ENCODE peak calls at places on chromosomes 11 and 22, in four cellular contexts. One of them, this sample, is unnamed.
A peak's percentile ranks its signal among the peaks of the same experiment; 100 is the strongest.

GRCh38 chr22:47027766-47028165 is 265.3 kb downstream of the TBC1D22A start:
- DNase-seq in NT2/D1: no peak
- DNase-seq in psoas muscle: no peak
- DNase-seq in mesenchymal stem cell: no peak
- DNase-seq in this sample: peak; percentile 80

GRCh38 chr22:19766506-19767426 is 6.2 kb downstream of the TBX1 start:
- DNase-seq in NT2/D1: no peak
- DNase-seq in psoas muscle: peak; percentile 76
- DNase-seq in mesenchymal stem cell: peak; percentile 21
- DNase-seq in this sample: peak; percentile 85

GRCh38 chr22:20763630-20764029 is 10.3 kb upstream of the SERPIND1 start:
- DNase-seq in NT2/D1: no peak
- DNase-seq in psoas muscle: no peak
- DNase-seq in mesenchymal stem cell: no peak
- DNase-seq in this sample: no peak

GRCh38 chr11:78045851-78046485 is 17.7 kb upstream of the THRSP start:
- DNase-seq in NT2/D1: peak; percentile 35
- DNase-seq in psoas muscle: peak; percentile 91
- DNase-seq in mesenchymal stem cell: peak; percentile 63
- DNase-seq in this sample: peak; percentile 97

GRCh38 chr11:133825156-133825555 is 20.2 kb downstream of the SPATA19 start:
- DNase-seq in NT2/D1: no peak
- DNase-seq in psoas muscle: no peak
- DNase-seq in mesenchymal stem cell: no peak
- DNase-seq in this sample: no peak

GRCh38 chr11:1656061-1656441 is 26.5 kb downstream of the KRTAP5-5 start:
- DNase-seq in NT2/D1: no peak
- DNase-seq in psoas muscle: no peak
- DNase-seq in mesenchymal stem cell: no peak
- DNase-seq in this sample: no peak

GRCh38 chr22:23376256-23376655 is 195.9 kb downstream of the BCR start:
- DNase-seq in NT2/D1: peak; percentile 30
- DNase-seq in psoas muscle: no peak
- DNase-seq in mesenchymal stem cell: peak; percentile 13
- DNase-seq in this sample: peak; percentile 81

GRCh38 chr11:118078972-118079411 is 2.1 kb downstream of the TMPRSS4 start:
- DNase-seq in NT2/D1: no peak
- DNase-seq in psoas muscle: peak; percentile 25
- DNase-seq in mesenchymal stem cell: no peak
- DNase-seq in this sample: no peak

GRCh38 chr11:35794850-35795249 is 132.3 kb downstream of the TRIM44 start:
- DNase-seq in NT2/D1: no peak
- DNase-seq in psoas muscle: no peak
- DNase-seq in mesenchymal stem cell: peak; percentile 62
- DNase-seq in this sample: no peak

GRCh38 chr22:46577361-46578249 is 40.2 kb upstream of the CELSR1 start:
- DNase-seq in NT2/D1: no peak
- DNase-seq in psoas muscle: peak; percentile 73
- DNase-seq in mesenchymal stem cell: no peak
- DNase-seq in this sample: peak; percentile 69

GRCh38 chr11:1209371-1210057 is 13.4 kb upstream of the MUC5B start:
- DNase-seq in NT2/D1: no peak
- DNase-seq in psoas muscle: peak; percentile 19
- DNase-seq in mesenchymal stem cell: no peak
- DNase-seq in this sample: no peak

GRCh38 chr22:48343461-48343860 is 1484.2 kb downstream of the BRD1 start:
- DNase-seq in NT2/D1: no peak
- DNase-seq in psoas muscle: peak; percentile 7
- DNase-seq in mesenchymal stem cell: no peak
- DNase-seq in this sample: peak; percentile 53

GRCh38 chr22:19149962-19150361 is at the start of gene GSC2:
- DNase-seq in NT2/D1: no peak
- DNase-seq in psoas muscle: no peak
- DNase-seq in mesenchymal stem cell: no peak
- DNase-seq in this sample: peak; percentile 86

GRCh38 chr22:48307941-48308340 is 1519.7 kb downstream of the BRD1 start:
- DNase-seq in NT2/D1: no peak
- DNase-seq in psoas muscle: no peak
- DNase-seq in mesenchymal stem cell: no peak
- DNase-seq in this sample: peak; percentile 13

GRCh38 chr22:33006220-33006954 is 51.8 kb downstream of the SYN3 start:
- DNase-seq in NT2/D1: no peak
- DNase-seq in psoas muscle: no peak
- DNase-seq in mesenchymal stem cell: no peak
- DNase-seq in this sample: no peak

GRCh38 chr11:47269829-47270305 is at the start of gene MADD:
- DNase-seq in NT2/D1: no peak
- DNase-seq in psoas muscle: peak; percentile 95
- DNase-seq in mesenchymal stem cell: peak; percentile 89
- DNase-seq in this sample: peak; percentile 95

GRCh38 chr11:62013266-62014157 is 46.1 kb upstream of the FTH1 start:
- DNase-seq in NT2/D1: peak; percentile 38
- DNase-seq in psoas muscle: no peak
- DNase-seq in mesenchymal stem cell: no peak
- DNase-seq in this sample: peak; percentile 33

GRCh38 chr11:119785131-119785530 is 56.1 kb upstream of the NECTIN1 start:
- DNase-seq in NT2/D1: no peak
- DNase-seq in psoas muscle: no peak
- DNase-seq in mesenchymal stem cell: no peak
- DNase-seq in this sample: no peak

GRCh38 chr22:43956805-43957463 is 1.7 kb downstream of the SAMM50 start:
- DNase-seq in NT2/D1: no peak
- DNase-seq in psoas muscle: peak; percentile 71
- DNase-seq in mesenchymal stem cell: no peak
- DNase-seq in this sample: no peak

GRCh38 chr22:32584650-32585049 is 110.0 kb downstream of the FBXO7 start:
- DNase-seq in NT2/D1: no peak
- DNase-seq in psoas muscle: no peak
- DNase-seq in mesenchymal stem cell: no peak
- DNase-seq in this sample: no peak

GRCh38 chr11:122202161-122202950 is 86.3 kb upstream of the BLID start:
- DNase-seq in NT2/D1: no peak
- DNase-seq in psoas muscle: no peak
- DNase-seq in mesenchymal stem cell: peak; percentile 63
- DNase-seq in this sample: no peak

GRCh38 chr22:28582806-28583205 is 96.8 kb downstream of the TTC28 start:
- DNase-seq in NT2/D1: no peak
- DNase-seq in psoas muscle: no peak
- DNase-seq in mesenchymal stem cell: peak; percentile 41
- DNase-seq in this sample: peak; percentile 17

GRCh38 chr22:37454857-37455686 is 27.8 kb upstream of the ELFN2 start:
- DNase-seq in NT2/D1: no peak
- DNase-seq in psoas muscle: no peak
- DNase-seq in mesenchymal stem cell: peak; percentile 96
- DNase-seq in this sample: no peak

GRCh38 chr11:97895572-97895971 is 1125.2 kb upstream of the CNTN5 start:
- DNase-seq in NT2/D1: no peak
- DNase-seq in psoas muscle: no peak
- DNase-seq in mesenchymal stem cell: no peak
- DNase-seq in this sample: no peak

GRCh38 chr11:110525883-110526282 is 96.1 kb downstream of the FDX1 start:
- DNase-seq in NT2/D1: no peak
- DNase-seq in psoas muscle: peak; percentile 70
- DNase-seq in mesenchymal stem cell: peak; percentile 71
- DNase-seq in this sample: no peak

GRCh38 chr22:36327922-36328551 is 59.7 kb downstream of the MYH9 start:
- DNase-seq in NT2/D1: no peak
- DNase-seq in psoas muscle: no peak
- DNase-seq in mesenchymal stem cell: no peak
- DNase-seq in this sample: no peak

GRCh38 chr22:36328635-36329216 is 59.0 kb downstream of the MYH9 start:
- DNase-seq in NT2/D1: no peak
- DNase-seq in psoas muscle: peak; percentile 79
- DNase-seq in mesenchymal stem cell: peak; percentile 97
- DNase-seq in this sample: no peak

GRCh38 chr22:36325163-36326031 is 62.4 kb downstream of the MYH9 start:
- DNase-seq in NT2/D1: no peak
- DNase-seq in psoas muscle: peak; percentile 74
- DNase-seq in mesenchymal stem cell: peak; percentile 59
- DNase-seq in this sample: no peak

GRCh38 chr22:36324414-36324813 is 63.4 kb downstream of the MYH9 start:
- DNase-seq in NT2/D1: no peak
- DNase-seq in psoas muscle: no peak
- DNase-seq in mesenchymal stem cell: no peak
- DNase-seq in this sample: no peak

GRCh38 chr22:36326178-36327161 is 61.3 kb downstream of the MYH9 start:
- DNase-seq in NT2/D1: no peak
- DNase-seq in psoas muscle: no peak
- DNase-seq in mesenchymal stem cell: no peak
- DNase-seq in this sample: no peak
- H3K36me3 ChIP-seq in NT2/D1: peaks cover 76% of the 10 kb centered on the region
- H3K36me3 ChIP-seq in psoas muscle: peaks cover 73% of the 10 kb centered on the region
- H3K36me3 ChIP-seq in mesenchymal stem cell: peaks cover 73% of the 10 kb centered on the region
- H3K36me3 ChIP-seq in this sample: peaks cover 61% of the 10 kb centered on the region

DNA sequence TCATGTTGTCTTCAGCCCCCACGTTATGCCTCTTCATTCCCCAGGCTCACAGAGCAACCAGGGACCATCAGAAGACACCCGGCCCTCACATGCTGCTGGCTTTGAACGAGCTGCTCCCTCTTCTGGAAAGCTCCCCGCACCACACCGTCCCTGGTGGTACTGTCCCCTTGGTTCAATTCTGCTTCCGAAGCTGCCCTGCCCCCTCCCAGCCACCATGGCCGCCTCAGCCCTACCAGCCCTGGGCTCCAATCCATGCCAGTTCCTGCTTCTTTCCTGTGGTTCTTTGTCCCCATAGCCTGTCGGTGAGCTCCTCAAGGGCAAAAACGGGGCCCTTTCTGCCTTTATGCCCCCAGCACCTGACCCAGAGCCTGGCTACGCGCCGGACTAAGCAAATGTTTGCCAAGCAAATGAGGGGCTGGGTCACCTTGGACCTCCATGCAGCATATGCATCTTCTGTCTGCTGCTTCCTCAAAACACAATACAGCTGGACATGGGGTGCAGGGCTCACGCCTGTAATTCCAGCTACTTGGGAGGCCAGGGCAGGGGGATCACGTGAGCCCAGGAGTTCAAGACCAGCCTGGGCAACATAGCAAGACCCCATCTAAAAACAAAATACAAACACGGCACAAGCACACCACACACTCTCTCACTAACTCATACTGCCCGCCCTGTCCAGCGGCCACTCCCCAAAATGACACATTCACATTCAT is 21.3 kb downstream of the TNKS1BP1 start:
- DNase-seq in NT2/D1: no peak
- DNase-seq in psoas muscle: peak; percentile 38
- DNase-seq in mesenchymal stem cell: no peak
- DNase-seq in this sample: peak; percentile 80
- H3K36me3 ChIP-seq in NT2/D1: peaks cover 89% of the 10 kb centered on the region
- H3K36me3 ChIP-seq in psoas muscle: peaks cover 55% of the 10 kb centered on the region
- H3K36me3 ChIP-seq in mesenchymal stem cell: peaks cover 76% of the 10 kb centered on the region
- H3K36me3 ChIP-seq in this sample: peaks cover 41% of the 10 kb centered on the region

GRCh38 chr22:36285545-36285944 is 32.6 kb downstream of the APOL1 start:
- DNase-seq in NT2/D1: no peak
- DNase-seq in psoas muscle: peak; percentile 48
- DNase-seq in mesenchymal stem cell: no peak
- DNase-seq in this sample: peak; percentile 32

GRCh38 chr22:36285017-36285416 is 32.1 kb downstream of the APOL1 start:
- DNase-seq in NT2/D1: no peak
- DNase-seq in psoas muscle: peak; percentile 80
- DNase-seq in mesenchymal stem cell: no peak
- DNase-seq in this sample: peak; percentile 23

GRCh38 chr22:36286096-36286957 is 33.4 kb downstream of the APOL1 start:
- DNase-seq in NT2/D1: peak; percentile 54
- DNase-seq in psoas muscle: peak; percentile 90
- DNase-seq in mesenchymal stem cell: peak; percentile 79
- DNase-seq in this sample: peak; percentile 98

GRCh38 chr22:36282078-36282831 is 29.3 kb downstream of the APOL1 start:
- DNase-seq in NT2/D1: no peak
- DNase-seq in psoas muscle: no peak
- DNase-seq in mesenchymal stem cell: no peak
- DNase-seq in this sample: peak; percentile 45

DNA sequence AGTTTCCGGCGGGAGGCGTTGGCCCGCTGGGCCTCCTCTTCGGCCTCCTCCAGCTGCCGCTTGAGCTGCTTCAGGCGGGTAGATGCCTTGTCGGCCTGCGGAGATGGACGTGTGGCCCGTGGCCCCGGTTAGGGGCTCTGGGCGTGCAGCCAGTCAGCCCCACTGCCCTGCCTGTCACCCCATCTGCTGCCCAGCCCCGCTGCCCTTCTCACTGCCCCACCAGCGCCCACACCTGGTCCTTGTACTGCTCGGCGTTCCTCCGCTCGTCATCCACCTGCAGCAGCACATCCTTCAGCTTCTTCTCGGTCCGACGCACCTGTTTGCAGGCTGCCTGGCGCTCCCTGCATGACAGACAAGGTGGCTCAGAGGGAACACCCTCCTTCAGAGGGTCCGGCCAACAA is 31.2 kb downstream of the APOL1 start:
- DNase-seq in NT2/D1: no peak
- DNase-seq in psoas muscle: no peak
- DNase-seq in mesenchymal stem cell: no peak
- DNase-seq in this sample: peak; percentile 45
- H3K36me3 ChIP-seq in NT2/D1: peaks cover 85% of the 10 kb centered on the region
- H3K36me3 ChIP-seq in psoas muscle: peaks cover 86% of the 10 kb centered on the region
- H3K36me3 ChIP-seq in mesenchymal stem cell: peaks cover 85% of the 10 kb centered on the region
- H3K36me3 ChIP-seq in this sample: peaks cover 43% of the 10 kb centered on the region

GRCh38 chr11:116775975-116776374 is 3.2 kb upstream of the BUD13 start:
- DNase-seq in NT2/D1: no peak
- DNase-seq in psoas muscle: no peak
- DNase-seq in mesenchymal stem cell: no peak
- DNase-seq in this sample: no peak

GRCh38 chr11:116774661-116775060 is 1.9 kb upstream of the BUD13 start:
- DNase-seq in NT2/D1: no peak
- DNase-seq in psoas muscle: no peak
- DNase-seq in mesenchymal stem cell: no peak
- DNase-seq in this sample: peak; percentile 29

GRCh38 chr11:116777056-116777455 is 4.3 kb upstream of the BUD13 start:
- DNase-seq in NT2/D1: no peak
- DNase-seq in psoas muscle: no peak
- DNase-seq in mesenchymal stem cell: no peak
- DNase-seq in this sample: no peak

GRCh38 chr11:116778556-116778955 is 5.8 kb upstream of the BUD13 start:
- DNase-seq in NT2/D1: no peak
- DNase-seq in psoas muscle: no peak
- DNase-seq in mesenchymal stem cell: no peak
- DNase-seq in this sample: no peak

GRCh38 chr11:116776522-116776984 is 3.8 kb upstream of the BUD13 start:
- DNase-seq in NT2/D1: no peak
- DNase-seq in psoas muscle: no peak
- DNase-seq in mesenchymal stem cell: no peak
- DNase-seq in this sample: no peak
- H3K36me3 ChIP-seq in NT2/D1: peaks cover 41% of the 10 kb centered on the region
- H3K36me3 ChIP-seq in psoas muscle: peaks cover 58% of the 10 kb centered on the region
- H3K36me3 ChIP-seq in mesenchymal stem cell: peaks cover 23% of the 10 kb centered on the region
- H3K36me3 ChIP-seq in this sample: peaks cover 11% of the 10 kb centered on the region